ENCODE peak calls at places on chromosomes 5 and 9, in ten cellular contexts. One of them, this sample, is unnamed.

GRCh38 chr5:178460598-178461425 is 129.4 kb downstream of the COL23A1 start:
- DNase-seq in effector memory CD4-positive, alpha-beta T cell: no peak
- DNase-seq in left ventricle myocardium superior: peak
- DNase-seq in NB4: peak
- DNase-seq in WERI-Rb-1: peak
- DNase-seq in choroid plexus epithelial cell: peak
- DNase-seq in SK-N-DZ: peak
- DNase-seq in foreskin keratinocyte: no peak
- DNase-seq in hepatic stellate cell: peak
- DNase-seq in EL: peak
- DNase-seq in this sample: peak

GRCh38 chr9:68473790-68474189 is 66.9 kb downstream of the TMEM252 start:
- DNase-seq in effector memory CD4-positive, alpha-beta T cell: no peak
- DNase-seq in left ventricle myocardium superior: no peak
- DNase-seq in NB4: peak
- DNase-seq in WERI-Rb-1: no peak
- DNase-seq in choroid plexus epithelial cell: no peak
- DNase-seq in SK-N-DZ: no peak
- DNase-seq in foreskin keratinocyte: no peak
- DNase-seq in hepatic stellate cell: no peak
- DNase-seq in EL: no peak
- DNase-seq in this sample: no peak

GRCh38 chr9:80648336-80648735 is 1041.0 kb downstream of the TLE1 start:
- DNase-seq in effector memory CD4-positive, alpha-beta T cell: no peak
- DNase-seq in left ventricle myocardium superior: no peak
- DNase-seq in NB4: no peak
- DNase-seq in WERI-Rb-1: no peak
- DNase-seq in choroid plexus epithelial cell: peak
- DNase-seq in SK-N-DZ: no peak
- DNase-seq in foreskin keratinocyte: no peak
- DNase-seq in hepatic stellate cell: no peak
- DNase-seq in EL: peak
- DNase-seq in this sample: no peak

GRCh38 chr5:174338204-174339010 is 292.9 kb downstream of the NSG2 start:
- DNase-seq in effector memory CD4-positive, alpha-beta T cell: no peak
- DNase-seq in left ventricle myocardium superior: no peak
- DNase-seq in NB4: no peak
- DNase-seq in WERI-Rb-1: no peak
- DNase-seq in choroid plexus epithelial cell: no peak
- DNase-seq in SK-N-DZ: peak
- DNase-seq in foreskin keratinocyte: no peak
- DNase-seq in hepatic stellate cell: no peak
- DNase-seq in EL: no peak
- DNase-seq in this sample: no peak

GRCh38 chr9:70228098-70228497 is 30.7 kb upstream of the SMC5 start:
- DNase-seq in effector memory CD4-positive, alpha-beta T cell: no peak
- DNase-seq in left ventricle myocardium superior: no peak
- DNase-seq in NB4: no peak
- DNase-seq in WERI-Rb-1: no peak
- DNase-seq in choroid plexus epithelial cell: no peak
- DNase-seq in SK-N-DZ: no peak
- DNase-seq in foreskin keratinocyte: no peak
- DNase-seq in hepatic stellate cell: no peak
- DNase-seq in EL: no peak
- DNase-seq in this sample: no peak

GRCh38 chr5:32851774-32852173 is 140.7 kb downstream of the NPR3 start:
- DNase-seq in effector memory CD4-positive, alpha-beta T cell: no peak
- DNase-seq in left ventricle myocardium superior: no peak
- DNase-seq in NB4: no peak
- DNase-seq in WERI-Rb-1: no peak
- DNase-seq in choroid plexus epithelial cell: no peak
- DNase-seq in SK-N-DZ: no peak
- DNase-seq in foreskin keratinocyte: peak
- DNase-seq in hepatic stellate cell: no peak
- DNase-seq in EL: no peak
- DNase-seq in this sample: no peak

GRCh38 chr5:66633754-66634153 is 37.6 kb downstream of the MAST4 start:
- DNase-seq in effector memory CD4-positive, alpha-beta T cell: no peak
- DNase-seq in left ventricle myocardium superior: no peak
- DNase-seq in NB4: no peak
- DNase-seq in WERI-Rb-1: no peak
- DNase-seq in choroid plexus epithelial cell: no peak
- DNase-seq in SK-N-DZ: peak
- DNase-seq in foreskin keratinocyte: no peak
- DNase-seq in hepatic stellate cell: no peak
- DNase-seq in EL: no peak
- DNase-seq in this sample: no peak

GRCh38 chr5:15827786-15828185 is 327.8 kb downstream of the FBXL7 start:
- DNase-seq in effector memory CD4-positive, alpha-beta T cell: no peak
- DNase-seq in left ventricle myocardium superior: no peak
- DNase-seq in NB4: no peak
- DNase-seq in WERI-Rb-1: no peak
- DNase-seq in choroid plexus epithelial cell: no peak
- DNase-seq in SK-N-DZ: no peak
- DNase-seq in foreskin keratinocyte: no peak
- DNase-seq in hepatic stellate cell: no peak
- DNase-seq in EL: no peak
- DNase-seq in this sample: no peak

GRCh38 chr5:81688215-81688614 is 62.7 kb downstream of the SSBP2 start:
- DNase-seq in effector memory CD4-positive, alpha-beta T cell: no peak
- DNase-seq in left ventricle myocardium superior: no peak
- DNase-seq in NB4: no peak
- DNase-seq in WERI-Rb-1: no peak
- DNase-seq in choroid plexus epithelial cell: no peak
- DNase-seq in SK-N-DZ: no peak
- DNase-seq in foreskin keratinocyte: no peak
- DNase-seq in hepatic stellate cell: no peak
- DNase-seq in EL: no peak
- DNase-seq in this sample: no peak

GRCh38 chr5:180682560-180682959 is 33.2 kb upstream of the FLT4 start:
- DNase-seq in effector memory CD4-positive, alpha-beta T cell: no peak
- DNase-seq in left ventricle myocardium superior: no peak
- DNase-seq in NB4: no peak
- DNase-seq in WERI-Rb-1: no peak
- DNase-seq in choroid plexus epithelial cell: no peak
- DNase-seq in SK-N-DZ: no peak
- DNase-seq in foreskin keratinocyte: no peak
- DNase-seq in hepatic stellate cell: no peak
- DNase-seq in EL: no peak
- DNase-seq in this sample: no peak

GRCh38 chr5:15501057-15501791 is 1.2 kb downstream of the FBXL7 start:
- DNase-seq in effector memory CD4-positive, alpha-beta T cell: no peak
- DNase-seq in left ventricle myocardium superior: peak
- DNase-seq in NB4: no peak
- DNase-seq in WERI-Rb-1: peak
- DNase-seq in choroid plexus epithelial cell: peak
- DNase-seq in SK-N-DZ: peak
- DNase-seq in foreskin keratinocyte: peak
- DNase-seq in hepatic stellate cell: peak
- DNase-seq in EL: peak
- DNase-seq in this sample: peak

GRCh38 chr9:83062011-83062652 is 810 bp downstream of the RASEF start:
- DNase-seq in effector memory CD4-positive, alpha-beta T cell: no peak
- DNase-seq in left ventricle myocardium superior: peak
- DNase-seq in NB4: no peak
- DNase-seq in WERI-Rb-1: no peak
- DNase-seq in choroid plexus epithelial cell: peak
- DNase-seq in SK-N-DZ: peak
- DNase-seq in foreskin keratinocyte: no peak
- DNase-seq in hepatic stellate cell: no peak
- DNase-seq in EL: peak
- DNase-seq in this sample: peak

GRCh38 chr9:20564650-20565049 is 57.6 kb downstream of the MLLT3 start:
- DNase-seq in effector memory CD4-positive, alpha-beta T cell: no peak
- DNase-seq in left ventricle myocardium superior: no peak
- DNase-seq in NB4: no peak
- DNase-seq in WERI-Rb-1: no peak
- DNase-seq in choroid plexus epithelial cell: no peak
- DNase-seq in SK-N-DZ: no peak
- DNase-seq in foreskin keratinocyte: no peak
- DNase-seq in hepatic stellate cell: no peak
- DNase-seq in EL: no peak
- DNase-seq in this sample: no peak

GRCh38 chr5:170704417-170705195 is 78.9 kb upstream of the GABRP start:
- DNase-seq in effector memory CD4-positive, alpha-beta T cell: no peak
- DNase-seq in left ventricle myocardium superior: no peak
- DNase-seq in NB4: no peak
- DNase-seq in WERI-Rb-1: no peak
- DNase-seq in choroid plexus epithelial cell: no peak
- DNase-seq in SK-N-DZ: no peak
- DNase-seq in foreskin keratinocyte: no peak
- DNase-seq in hepatic stellate cell: no peak
- DNase-seq in EL: no peak
- DNase-seq in this sample: no peak

GRCh38 chr5:118953652-118954005 is 34.7 kb downstream of the DTWD2 start:
- DNase-seq in effector memory CD4-positive, alpha-beta T cell: no peak
- DNase-seq in left ventricle myocardium superior: no peak
- DNase-seq in NB4: no peak
- DNase-seq in WERI-Rb-1: no peak
- DNase-seq in choroid plexus epithelial cell: no peak
- DNase-seq in SK-N-DZ: no peak
- DNase-seq in foreskin keratinocyte: no peak
- DNase-seq in hepatic stellate cell: no peak
- DNase-seq in EL: no peak
- DNase-seq in this sample: no peak

GRCh38 chr5:24170026-24170425 is 474.8 kb downstream of the CDH10 start:
- DNase-seq in effector memory CD4-positive, alpha-beta T cell: no peak
- DNase-seq in left ventricle myocardium superior: no peak
- DNase-seq in NB4: no peak
- DNase-seq in WERI-Rb-1: no peak
- DNase-seq in choroid plexus epithelial cell: no peak
- DNase-seq in SK-N-DZ: no peak
- DNase-seq in foreskin keratinocyte: no peak
- DNase-seq in hepatic stellate cell: no peak
- DNase-seq in EL: no peak
- DNase-seq in this sample: peak

GRCh38 chr9:16321461-16322119 is 548.9 kb downstream of the BNC2 start:
- DNase-seq in effector memory CD4-positive, alpha-beta T cell: no peak
- DNase-seq in left ventricle myocardium superior: no peak
- DNase-seq in NB4: peak
- DNase-seq in WERI-Rb-1: no peak
- DNase-seq in choroid plexus epithelial cell: peak
- DNase-seq in SK-N-DZ: no peak
- DNase-seq in foreskin keratinocyte: no peak
- DNase-seq in hepatic stellate cell: peak
- DNase-seq in EL: peak
- DNase-seq in this sample: no peak

GRCh38 chr9:135607401-135608293 is 31.7 kb downstream of the GLT6D1 start:
- DNase-seq in effector memory CD4-positive, alpha-beta T cell: no peak
- DNase-seq in left ventricle myocardium superior: peak
- DNase-seq in NB4: no peak
- DNase-seq in WERI-Rb-1: no peak
- DNase-seq in choroid plexus epithelial cell: no peak
- DNase-seq in SK-N-DZ: no peak
- DNase-seq in foreskin keratinocyte: no peak
- DNase-seq in hepatic stellate cell: peak
- DNase-seq in EL: no peak
- DNase-seq in this sample: no peak

GRCh38 chr5:111961867-111962266 is 204.9 kb upstream of the NREP start:
- DNase-seq in effector memory CD4-positive, alpha-beta T cell: no peak
- DNase-seq in left ventricle myocardium superior: no peak
- DNase-seq in NB4: peak
- DNase-seq in WERI-Rb-1: no peak
- DNase-seq in choroid plexus epithelial cell: no peak
- DNase-seq in SK-N-DZ: peak
- DNase-seq in foreskin keratinocyte: no peak
- DNase-seq in hepatic stellate cell: no peak
- DNase-seq in EL: no peak
- DNase-seq in this sample: no peak

This sample was measured in Right ventricle myocardium superior.